ENCODE peak calls at places on chromosome 14, in ten cellular contexts. I, Q, G, Z, E, A, T, V, H and S are unnamed samples.

GRCh38 chr14:103108749-103109207 is 14.3 kb downstream of the EXOC3L4 start:
- DNase-seq in I (no peak), Q (no peak), G (no peak), Z (peak), E (no peak), A (no peak), T (peak), V (no peak), H (no peak), S (no peak)

GRCh38 chr14:88333036-88333435 is 10.0 kb upstream of the KCNK10 start:
- DNase-seq in I (no peak), Q (no peak), G (no peak), Z (no peak), E (no peak), A (no peak), T (no peak), V (no peak), H (no peak), S (no peak)

GRCh38 chr14:59044707-59045106 is 143.8 kb upstream of the DAAM1 start:
- DNase-seq in I (no peak), Q (no peak), G (no peak), Z (no peak), E (no peak), A (no peak), T (no peak), V (no peak), H (no peak), S (no peak)

GRCh38 chr14:54816450-54816849 is 86.2 kb downstream of the GCH1 start:
- DNase-seq in I (no peak), Q (no peak), G (no peak), Z (no peak), E (no peak), A (no peak), T (no peak), V (no peak), H (no peak), S (no peak)

GRCh38 chr14:103286968-103287850 is 46.8 kb upstream of the EIF5 start:
- DNase-seq in I (no peak), Q (no peak), G (no peak), Z (no peak), E (no peak), A (no peak), T (no peak), V (no peak), H (no peak), S (no peak)

GRCh38 chr14:23481362-23481970 is 12.0 kb downstream of the NGDN start:
- DNase-seq in I (no peak), Q (no peak), G (no peak), Z (no peak), E (no peak), A (no peak), T (no peak), V (no peak), H (no peak), S (no peak)

GRCh38 chr14:65961004-65961403 is 525.2 kb upstream of the CCDC196 start:
- DNase-seq in I (no peak), Q (no peak), G (no peak), Z (peak), E (peak), A (no peak), T (peak), V (peak), H (peak), S (peak)

GRCh38 chr14:50060871-50061663 is 55.3 kb downstream of the VCPKMT start:
- DNase-seq in I (peak), Q (no peak), G (no peak), Z (peak), E (no peak), A (peak), T (peak), V (peak), H (peak), S (peak)

GRCh38 chr14:104296388-104297312 is 158.3 kb downstream of the KIF26A start:
- DNase-seq in I (no peak), Q (peak), G (no peak), Z (no peak), E (no peak), A (no peak), T (peak), V (peak), H (no peak), S (no peak)

GRCh38 chr14:53011053-53011462 is 60.2 kb upstream of the FERMT2 start:
- DNase-seq in I (peak), Q (peak), G (no peak), Z (peak), E (no peak), A (peak), T (peak), V (peak), H (no peak), S (no peak)

GRCh38 chr14:61517861-61518802 is 177.2 kb upstream of the HIF1A start:
- DNase-seq in I (peak), Q (no peak), G (peak), Z (no peak), E (no peak), A (no peak), T (peak), V (no peak), H (no peak), S (no peak)

GRCh38 chr14:67221248-67221981 is 19.8 kb upstream of the PALS1 start:
- DNase-seq in I (no peak), Q (no peak), G (no peak), Z (peak), E (no peak), A (no peak), T (peak), V (no peak), H (no peak), S (no peak)

GRCh38 chr14:64702493-64703392 is 1.5 kb upstream of the PLEKHG3 start:
- DNase-seq in I (no peak), Q (no peak), G (no peak), Z (no peak), E (no peak), A (no peak), T (peak), V (no peak), H (no peak), S (peak)

GRCh38 chr14:96261772-96262485 is 5.9 kb downstream of the BDKRB1 start:
- DNase-seq in I (no peak), Q (no peak), G (no peak), Z (no peak), E (no peak), A (no peak), T (no peak), V (no peak), H (no peak), S (no peak)

GRCh38 chr14:55477680-55478079 is 37.3 kb upstream of the TBPL2 start:
- DNase-seq in I (no peak), Q (no peak), G (no peak), Z (no peak), E (no peak), A (no peak), T (no peak), V (peak), H (no peak), S (no peak)

GRCh38 chr14:68520637-68521556 is 272.0 kb downstream of the ZFP36L1 start:
- DNase-seq in I (peak), Q (no peak), G (no peak), Z (no peak), E (no peak), A (no peak), T (peak), V (no peak), H (no peak), S (no peak)

GRCh38 chr14:106625181-106625580 is 1098.8 kb downstream of the TMEM121 start:
- DNase-seq in I (no peak), Q (no peak), G (no peak), Z (no peak), E (no peak), A (no peak), T (no peak), V (no peak), H (no peak), S (no peak)

GRCh38 chr14:79044894-79045624 is 874.9 kb downstream of the NRXN3 start:
- DNase-seq in I (no peak), Q (peak), G (no peak), Z (peak), E (no peak), A (no peak), T (peak), V (no peak), H (no peak), S (no peak)

GRCh38 chr14:79379266-79379665 is 832.0 kb downstream of the DIO2 start:
- DNase-seq in I (no peak), Q (no peak), G (no peak), Z (no peak), E (no peak), A (no peak), T (no peak), V (no peak), H (no peak), S (no peak)

GRCh38 chr14:23068792-23069412 is 11.6 kb upstream of the CDH24 start:
- DNase-seq in I (peak), Q (peak), G (peak), Z (peak), E (peak), A (peak), T (peak), V (peak), H (peak), S (peak)

GRCh38 chr14:54038724-54039123 is 82.1 kb upstream of the BMP4 start:
- DNase-seq in I (peak), Q (no peak), G (no peak), Z (no peak), E (no peak), A (no peak), T (no peak), V (no peak), H (no peak), S (no peak)

GRCh38 chr14:49769171-49769570 is 1.2 kb downstream of the KLHDC2 start:
- DNase-seq in I (peak), Q (no peak), G (no peak), Z (peak), E (no peak), A (no peak), T (peak), V (no peak), H (no peak), S (no peak)

GRCh38 chr14:49939884-49940510 is 47.1 kb downstream of the ARF6 start:
- DNase-seq in I (no peak), Q (no peak), G (no peak), Z (peak), E (no peak), A (no peak), T (no peak), V (no peak), H (no peak), S (no peak)

GRCh38 chr14:89041245-89041585 is 216.8 kb downstream of the TTC8 start:
- DNase-seq in I (peak), Q (no peak), G (no peak), Z (no peak), E (no peak), A (no peak), T (peak), V (no peak), H (no peak), S (no peak)

GRCh38 chr14:64119535-64119934 is 174.6 kb downstream of the ESR2 start:
- DNase-seq in I (no peak), Q (no peak), G (no peak), Z (no peak), E (no peak), A (no peak), T (no peak), V (no peak), H (no peak), S (no peak)

GRCh38 chr14:37088816-37089215 is 83.6 kb downstream of the SLC25A21 start:
- DNase-seq in I (no peak), Q (no peak), G (no peak), Z (peak), E (no peak), A (no peak), T (no peak), V (no peak), H (no peak), S (no peak)

GRCh38 chr14:23094666-23095195 is at the start of gene ACIN1:
- DNase-seq in I (peak), Q (peak), G (peak), Z (peak), E (peak), A (peak), T (no peak), V (no peak), H (no peak), S (no peak)

GRCh38 chr14:82441270-82441669 is 907.6 kb upstream of the SEL1L start:
- DNase-seq in I (no peak), Q (no peak), G (no peak), Z (no peak), E (no peak), A (no peak), T (no peak), V (no peak), H (no peak), S (no peak)

GRCh38 chr14:59439256-59440015 is 25.7 kb downstream of the GPR135 start:
- DNase-seq in I (no peak), Q (no peak), G (no peak), Z (peak), E (no peak), A (no peak), T (no peak), V (no peak), H (no peak), S (no peak)

GRCh38 chr14:102652194-102652593 is 59.7 kb downstream of the RCOR1 start:
- DNase-seq in I (no peak), Q (no peak), G (no peak), Z (no peak), E (no peak), A (no peak), T (no peak), V (no peak), H (no peak), S (no peak)

GRCh38 chr14:55980970-55981369 is 137.2 kb upstream of the PELI2 start:
- DNase-seq in I (no peak), Q (no peak), G (no peak), Z (no peak), E (no peak), A (no peak), T (no peak), V (no peak), H (no peak), S (no peak)

GRCh38 chr14:52694761-52695480 is 437 bp downstream of the ERO1A start:
- DNase-seq in I (peak), Q (no peak), G (peak), Z (peak), E (peak), A (peak), T (peak), V (peak), H (peak), S (peak)

GRCh38 chr14:95047754-95048153 is 109.6 kb downstream of the DICER1 start:
- DNase-seq in I (no peak), Q (peak), G (no peak), Z (no peak), E (no peak), A (no peak), T (no peak), V (no peak), H (no peak), S (no peak)

GRCh38 chr14:54776361-54777001 is 126.1 kb downstream of the GCH1 start:
- DNase-seq in I (no peak), Q (no peak), G (peak), Z (peak), E (no peak), A (no peak), T (peak), V (peak), H (peak), S (no peak)

GRCh38 chr14:60095781-60096450 is 4.2 kb downstream of the PCNX4 start:
- DNase-seq in I (no peak), Q (no peak), G (no peak), Z (peak), E (no peak), A (no peak), T (no peak), V (no peak), H (no peak), S (no peak)

GRCh38 chr14:84272290-84272721 is 1257.6 kb upstream of the FLRT2 start:
- DNase-seq in I (no peak), Q (no peak), G (no peak), Z (no peak), E (no peak), A (no peak), T (no peak), V (no peak), H (no peak), S (no peak)

GRCh38 chr14:67405771-67406170 is 6.2 kb downstream of the PLEK2 start:
- DNase-seq in I (no peak), Q (no peak), G (no peak), Z (no peak), E (no peak), A (no peak), T (no peak), V (no peak), H (no peak), S (no peak)

GRCh38 chr14:73721101-73721821 is 7.1 kb upstream of the PNMA1 start:
- DNase-seq in I (no peak), Q (no peak), G (no peak), Z (no peak), E (no peak), A (no peak), T (no peak), V (no peak), H (no peak), S (no peak)

GRCh38 chr14:73723799-73724621 is 9.8 kb upstream of the PNMA1 start:
- DNase-seq in I (no peak), Q (no peak), G (no peak), Z (peak), E (no peak), A (peak), T (no peak), V (peak), H (no peak), S (no peak)

GRCh38 chr14:73723411-73723798 is 9.2 kb upstream of the PNMA1 start:
- DNase-seq in I (no peak), Q (no peak), G (no peak), Z (peak), E (no peak), A (no peak), T (no peak), V (no peak), H (no peak), S (no peak)

GRCh38 chr14:73720636-73721035 is 6.5 kb upstream of the PNMA1 start:
- DNase-seq in I (no peak), Q (no peak), G (no peak), Z (no peak), E (no peak), A (no peak), T (no peak), V (no peak), H (no peak), S (no peak)

DNA sequence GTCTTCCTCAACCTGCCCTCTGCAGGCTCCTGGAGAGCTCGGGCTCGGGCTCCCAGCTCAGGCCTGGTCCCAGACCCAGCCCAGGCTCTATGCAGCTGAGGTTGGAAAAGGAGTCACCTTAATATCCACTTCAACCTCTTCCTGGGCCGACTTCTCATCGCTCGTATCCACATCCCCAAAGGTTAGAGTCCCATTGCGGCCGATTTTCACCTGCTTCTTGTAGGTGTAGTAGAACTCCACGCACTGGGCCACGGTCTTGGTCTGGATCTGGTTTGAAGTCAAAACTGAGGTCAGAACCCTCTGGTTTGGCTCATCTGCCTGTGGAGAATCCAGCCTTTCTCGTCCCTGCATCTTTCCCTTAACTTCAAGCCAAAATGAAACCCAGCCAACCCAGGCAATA is 8.4 kb upstream of the PNMA1 start:
- DNase-seq in I (no peak), Q (no peak), G (no peak), Z (no peak), E (no peak), A (no peak), T (no peak), V (no peak), H (no peak), S (no peak)
- H3K27ac ChIP-seq in I (no peak), Q (peak), G (no peak), Z (no peak), E (no peak), A (peak), T (no peak), V (peak), H (no peak), S (no peak)

DNA sequence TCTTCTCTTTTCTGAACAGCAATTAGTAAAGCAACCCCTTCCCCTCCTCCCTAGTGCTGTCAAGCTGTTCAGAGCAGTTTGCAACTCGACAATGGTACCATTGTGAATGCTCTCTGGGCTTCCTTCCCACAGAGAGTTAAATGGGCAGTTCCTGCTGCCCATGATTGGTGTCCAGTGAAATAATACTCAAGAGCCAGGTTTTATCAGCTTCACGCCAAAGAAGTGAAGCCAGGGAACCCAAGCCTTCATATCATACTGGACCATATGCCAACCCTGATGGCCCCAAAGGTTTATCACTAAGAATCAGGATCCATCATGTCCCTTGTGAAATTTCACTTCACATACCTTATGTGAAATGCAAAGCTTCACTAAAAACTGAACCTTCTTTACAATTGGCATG is 24.7 kb downstream of the INSM2 start:
- DNase-seq in I (no peak), Q (no peak), G (no peak), Z (no peak), E (no peak), A (no peak), T (no peak), V (no peak), H (no peak), S (no peak)
- H3K4me3 ChIP-seq in I (no peak), Q (no peak), G (no peak), Z (no peak), E (no peak), A (no peak), T (no peak), V (no peak), H (no peak), S (no peak)

GRCh38 chr14:75158843-75159614 is 17.4 kb downstream of the TMED10 start:
- DNase-seq in I (no peak), Q (no peak), G (peak), Z (no peak), E (no peak), A (no peak), T (no peak), V (no peak), H (no peak), S (no peak)

GRCh38 chr14:75156111-75156510 is 20.3 kb downstream of the TMED10 start:
- DNase-seq in I (no peak), Q (no peak), G (no peak), Z (no peak), E (no peak), A (no peak), T (no peak), V (no peak), H (no peak), S (no peak)

GRCh38 chr14:75153295-75153694 is 23.1 kb downstream of the TMED10 start:
- DNase-seq in I (no peak), Q (no peak), G (no peak), Z (no peak), E (no peak), A (no peak), T (no peak), V (no peak), H (no peak), S (no peak)

GRCh38 chr14:75155159-75155558 is 21.3 kb downstream of the TMED10 start:
- DNase-seq in I (no peak), Q (no peak), G (no peak), Z (no peak), E (no peak), A (no peak), T (no peak), V (no peak), H (no peak), S (no peak)

GRCh38 chr14:75156901-75157300 is 19.5 kb downstream of the TMED10 start:
- DNase-seq in I (no peak), Q (no peak), G (no peak), Z (peak), E (no peak), A (no peak), T (no peak), V (no peak), H (no peak), S (no peak)
- H3K27ac ChIP-seq in I (no peak), Q (peak), G (no peak), Z (peak), E (no peak), A (peak), T (no peak), V (no peak), H (no peak), S (no peak)

DNA sequence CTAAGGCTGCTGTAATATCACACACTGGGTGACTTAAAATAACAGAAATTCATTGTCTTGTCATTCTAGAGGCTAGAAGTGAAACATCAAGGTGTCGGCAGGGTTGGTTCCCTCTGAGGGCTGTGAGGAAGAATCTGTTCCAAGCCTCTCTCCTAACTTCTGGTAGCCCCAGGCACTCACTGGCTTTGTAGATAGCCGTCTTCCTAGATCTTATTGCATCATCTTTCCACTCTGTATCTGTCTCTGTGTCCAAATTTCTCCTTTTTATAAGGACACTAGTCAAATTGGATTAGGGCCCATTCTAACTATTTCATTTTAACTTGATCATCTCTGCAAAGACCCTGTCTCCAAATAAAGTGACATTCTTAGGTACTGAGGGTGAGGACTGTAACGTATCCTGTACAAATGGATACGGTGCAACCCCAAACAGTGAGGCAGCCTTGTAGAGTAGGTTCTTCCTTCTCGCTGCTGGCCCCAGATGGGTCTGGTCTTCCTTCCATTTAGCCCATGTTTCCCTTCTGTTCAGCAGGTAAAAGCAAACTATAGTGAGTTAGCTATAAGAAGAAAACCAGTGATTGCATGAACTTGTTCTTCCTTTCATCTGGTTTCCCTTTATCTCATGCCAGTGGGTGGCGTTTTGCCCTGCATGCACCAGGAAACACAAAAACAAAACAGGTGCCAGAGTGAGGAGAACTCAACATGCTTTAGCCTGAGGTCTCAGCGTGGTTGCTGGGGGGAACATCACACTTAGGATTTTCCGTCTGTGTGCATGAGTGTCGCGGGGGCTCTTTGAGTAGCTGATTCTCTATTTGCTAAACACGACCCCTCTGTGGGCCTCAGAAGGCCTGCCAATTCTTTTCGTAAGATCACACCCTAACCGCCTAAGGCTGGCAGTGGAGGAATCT is 19.5 kb downstream of the TTC9 start:
- DNase-seq in I (no peak), Q (no peak), G (peak), Z (no peak), E (peak), A (no peak), T (peak), V (no peak), H (peak), S (no peak)
- H3K4me3 ChIP-seq in I (no peak), Q (no peak), G (peak), Z (no peak), E (peak), A (no peak), T (no peak), V (no peak), H (no peak), S (peak)